ENCODE peak calls at places on chromosome 6, in four cellular contexts. One of them, this sample, is unnamed.

GRCh38 chr6:138012682-138013081 is 94.5 kb downstream of the PERP start:
- DNase-seq in right lobe of liver: no peak
- DNase-seq in neural progenitor cell: no peak
- DNase-seq in Panc1: no peak
- DNase-seq in this sample: no peak

GRCh38 chr6:32102255-32102654 is 6.9 kb downstream of the TNXB start:
- DNase-seq in Panc1: no peak
- DNase-seq in right lobe of liver: no peak
- DNase-seq in neural progenitor cell: no peak
- DNase-seq in this sample: no peak

GRCh38 chr6:15026832-15027231 is 219.0 kb upstream of the JARID2 start:
- DNase-seq in neural progenitor cell: no peak
- DNase-seq in right lobe of liver: peak; percentile 34
- DNase-seq in Panc1: no peak
- DNase-seq in this sample: no peak

GRCh38 chr6:137316626-137317025 is 97.4 kb upstream of the IFNGR1 start:
- DNase-seq in Panc1: no peak
- DNase-seq in right lobe of liver: no peak
- DNase-seq in neural progenitor cell: no peak
- DNase-seq in this sample: no peak

GRCh38 chr6:3324262-3324942 is 65.7 kb downstream of the PSMG4 start:
- DNase-seq in neural progenitor cell: no peak
- DNase-seq in Panc1: no peak
- DNase-seq in right lobe of liver: peak; percentile 50
- DNase-seq in this sample: no peak

GRCh38 chr6:137728386-137729349 is 138.4 kb upstream of the TNFAIP3 start:
- DNase-seq in right lobe of liver: peak; percentile 57
- DNase-seq in neural progenitor cell: peak; percentile 49
- DNase-seq in Panc1: no peak
- DNase-seq in this sample: no peak

GRCh38 chr6:153003294-153003645 is 761 bp upstream of the MTRF1L start:
- DNase-seq in neural progenitor cell: peak; percentile 15
- DNase-seq in right lobe of liver: no peak
- DNase-seq in Panc1: no peak
- DNase-seq in this sample: no peak

GRCh38 chr6:141848029-141848890 is 284.5 kb upstream of the GJE1 start:
- DNase-seq in neural progenitor cell: no peak
- DNase-seq in Panc1: no peak
- DNase-seq in right lobe of liver: no peak
- DNase-seq in this sample: no peak

GRCh38 chr6:20922743-20923142 is 388.5 kb downstream of the CDKAL1 start:
- DNase-seq in Panc1: no peak
- DNase-seq in neural progenitor cell: no peak
- DNase-seq in right lobe of liver: no peak
- DNase-seq in this sample: no peak

GRCh38 chr6:40477246-40478126 is 109.7 kb downstream of the LRFN2 start:
- DNase-seq in neural progenitor cell: peak; percentile 52
- DNase-seq in Panc1: no peak
- DNase-seq in right lobe of liver: no peak
- DNase-seq in this sample: peak; percentile 13

GRCh38 chr6:39403304-39403703 is 80.8 kb upstream of the KCNK16 start:
- DNase-seq in neural progenitor cell: no peak
- DNase-seq in Panc1: no peak
- DNase-seq in right lobe of liver: no peak
- DNase-seq in this sample: no peak

GRCh38 chr6:11277275-11278206 is 45.1 kb upstream of the NEDD9 start:
- DNase-seq in neural progenitor cell: peak; percentile 75
- DNase-seq in Panc1: no peak
- DNase-seq in right lobe of liver: no peak
- DNase-seq in this sample: peak; percentile 31

GRCh38 chr6:12578751-12579150 is 137.8 kb upstream of the PHACTR1 start:
- DNase-seq in right lobe of liver: no peak
- DNase-seq in neural progenitor cell: no peak
- DNase-seq in Panc1: no peak
- DNase-seq in this sample: no peak

GRCh38 chr6:131561925-131562707 is 10.9 kb upstream of the ARG1 start:
- DNase-seq in right lobe of liver: no peak
- DNase-seq in neural progenitor cell: no peak
- DNase-seq in Panc1: no peak
- DNase-seq in this sample: no peak

GRCh38 chr6:17972074-17972966 is 15.1 kb downstream of the KIF13A start:
- DNase-seq in neural progenitor cell: no peak
- DNase-seq in right lobe of liver: no peak
- DNase-seq in Panc1: no peak
- DNase-seq in this sample: no peak

GRCh38 chr6:81774542-81774941 is 22.1 kb upstream of the TENT5A start:
- DNase-seq in right lobe of liver: no peak
- DNase-seq in neural progenitor cell: no peak
- DNase-seq in Panc1: no peak
- DNase-seq in this sample: no peak

GRCh38 chr6:414447-414846 is 22.9 kb downstream of the IRF4 start:
- DNase-seq in neural progenitor cell: no peak
- DNase-seq in Panc1: no peak
- DNase-seq in right lobe of liver: no peak
- DNase-seq in this sample: no peak

GRCh38 chr6:135328136-135328535 is 147.0 kb downstream of the MYB start:
- DNase-seq in neural progenitor cell: no peak
- DNase-seq in right lobe of liver: no peak
- DNase-seq in Panc1: no peak
- DNase-seq in this sample: no peak

DNA sequence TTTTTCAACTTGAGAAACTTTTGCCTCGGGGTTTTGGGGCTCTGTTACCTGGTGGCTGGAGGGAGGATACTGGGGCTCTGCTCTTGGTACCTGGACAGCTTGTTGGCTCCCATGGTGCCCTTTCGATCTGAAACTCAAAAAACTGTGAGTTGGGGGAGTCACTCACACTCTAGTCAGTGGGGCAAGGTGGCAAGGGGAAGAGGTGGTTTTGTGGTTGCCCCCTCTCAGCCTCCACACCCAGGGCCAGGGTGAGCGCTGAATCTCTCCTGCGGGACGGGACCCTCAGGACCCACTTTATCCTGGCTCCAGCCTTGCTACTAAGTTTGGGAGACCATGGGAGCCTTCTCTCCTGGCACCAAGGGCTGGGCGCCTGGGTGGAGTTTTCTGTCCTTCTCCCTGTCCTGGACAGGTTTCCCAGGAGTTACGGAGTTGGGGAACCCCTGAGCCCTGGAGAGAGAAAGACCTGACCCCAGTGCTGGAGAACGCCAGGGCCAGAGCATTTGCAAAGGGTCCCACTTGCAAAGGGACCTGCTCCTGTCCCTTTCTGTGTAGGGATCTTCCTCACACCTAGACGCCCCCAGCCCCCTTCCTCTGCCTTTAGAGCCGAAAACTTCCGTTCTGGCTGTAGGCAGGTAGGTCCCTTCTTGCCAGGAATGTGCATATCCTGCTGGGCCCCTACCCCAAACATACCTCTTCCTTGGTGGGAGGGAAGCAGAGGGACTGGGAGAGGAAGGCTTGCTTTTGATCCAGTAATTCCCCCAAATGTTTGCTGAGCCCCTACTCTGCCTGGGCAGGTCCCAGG is 2.9 kb downstream of the FOXP4 start:
- DNase-seq in Panc1: no peak
- DNase-seq in right lobe of liver: no peak
- DNase-seq in neural progenitor cell: no peak
- DNase-seq in this sample: no peak
- H3K4me3 ChIP-seq in Panc1: no peak overlapping the region
- H3K4me3 ChIP-seq in right lobe of liver: peak overlapping the region; percentile 63
- H3K4me3 ChIP-seq in neural progenitor cell: peak overlapping the region; percentile 89
- H3K4me3 ChIP-seq in this sample: no peak overlapping the region

DNA sequence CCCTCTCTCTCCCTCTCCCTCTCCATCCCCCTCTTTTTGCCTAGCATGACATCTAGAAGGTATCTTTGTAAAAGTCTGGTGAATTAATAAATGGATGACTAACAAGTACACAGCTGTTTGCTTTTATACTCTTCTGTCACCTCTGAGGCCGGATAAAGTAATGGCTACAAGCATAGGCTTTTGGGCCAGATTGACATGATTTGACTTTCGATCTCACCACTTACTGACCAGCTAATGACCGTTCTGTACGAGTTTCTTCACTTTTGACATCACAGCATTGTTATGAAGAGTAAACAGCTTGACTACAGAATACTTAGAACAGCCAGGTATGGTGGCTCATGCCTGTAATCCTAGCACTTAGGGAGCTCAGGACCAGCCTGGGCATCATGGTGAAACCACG is 113.4 kb upstream of the SLC2A12 start:
- DNase-seq in right lobe of liver: no peak
- DNase-seq in neural progenitor cell: no peak
- DNase-seq in Panc1: no peak
- DNase-seq in this sample: no peak
- H3K27ac ChIP-seq in right lobe of liver: no peak overlapping the region
- H3K27ac ChIP-seq in neural progenitor cell: no peak overlapping the region
- H3K27ac ChIP-seq in Panc1: no peak overlapping the region
- H3K27ac ChIP-seq in this sample: no peak overlapping the region

GRCh38 chr6:105594272-105594671 is 191.4 kb upstream of the PREP start:
- DNase-seq in neural progenitor cell: no peak
- DNase-seq in right lobe of liver: no peak
- DNase-seq in Panc1: no peak
- DNase-seq in this sample: no peak

GRCh38 chr6:105593805-105594231 is 190.9 kb upstream of the PREP start:
- DNase-seq in neural progenitor cell: no peak
- DNase-seq in Panc1: no peak
- DNase-seq in right lobe of liver: no peak
- DNase-seq in this sample: no peak

GRCh38 chr6:105595829-105596228 is 192.9 kb upstream of the PREP start:
- DNase-seq in Panc1: no peak
- DNase-seq in right lobe of liver: no peak
- DNase-seq in neural progenitor cell: no peak
- DNase-seq in this sample: no peak

GRCh38 chr6:105596284-105596755 is 193.4 kb upstream of the PREP start:
- DNase-seq in neural progenitor cell: no peak
- DNase-seq in Panc1: peak; percentile 85
- DNase-seq in right lobe of liver: no peak
- DNase-seq in this sample: no peak

DNA sequence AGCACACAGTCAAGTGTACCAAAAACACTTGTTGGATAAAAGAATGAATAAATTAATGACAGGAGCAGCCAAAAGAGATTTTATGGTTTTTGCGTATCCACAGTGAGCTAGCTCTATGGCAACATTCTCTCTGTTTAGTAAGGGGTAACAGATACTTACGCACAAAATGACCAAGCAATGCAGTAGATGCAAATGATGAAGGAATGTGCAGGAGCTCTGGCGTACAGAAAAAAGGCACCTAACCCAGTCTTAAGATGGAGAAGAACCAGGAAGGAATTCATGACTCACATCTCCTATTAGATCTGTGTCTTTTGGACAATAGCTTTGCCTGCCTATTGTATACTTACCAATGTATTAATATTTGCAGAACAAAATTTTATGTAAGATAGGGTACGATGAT is 191.9 kb upstream of the PREP start:
- DNase-seq in right lobe of liver: no peak
- DNase-seq in Panc1: no peak
- DNase-seq in neural progenitor cell: no peak
- DNase-seq in this sample: no peak
- H3K4me1 ChIP-seq in right lobe of liver: no peaks in the 10 kb centered on the region
- H3K4me1 ChIP-seq in Panc1: peaks cover 16% of the 10 kb centered on the region
- H3K4me1 ChIP-seq in neural progenitor cell: peaks cover 8% of the 10 kb centered on the region
- H3K4me1 ChIP-seq in this sample: no peaks in the 10 kb centered on the region

DNA sequence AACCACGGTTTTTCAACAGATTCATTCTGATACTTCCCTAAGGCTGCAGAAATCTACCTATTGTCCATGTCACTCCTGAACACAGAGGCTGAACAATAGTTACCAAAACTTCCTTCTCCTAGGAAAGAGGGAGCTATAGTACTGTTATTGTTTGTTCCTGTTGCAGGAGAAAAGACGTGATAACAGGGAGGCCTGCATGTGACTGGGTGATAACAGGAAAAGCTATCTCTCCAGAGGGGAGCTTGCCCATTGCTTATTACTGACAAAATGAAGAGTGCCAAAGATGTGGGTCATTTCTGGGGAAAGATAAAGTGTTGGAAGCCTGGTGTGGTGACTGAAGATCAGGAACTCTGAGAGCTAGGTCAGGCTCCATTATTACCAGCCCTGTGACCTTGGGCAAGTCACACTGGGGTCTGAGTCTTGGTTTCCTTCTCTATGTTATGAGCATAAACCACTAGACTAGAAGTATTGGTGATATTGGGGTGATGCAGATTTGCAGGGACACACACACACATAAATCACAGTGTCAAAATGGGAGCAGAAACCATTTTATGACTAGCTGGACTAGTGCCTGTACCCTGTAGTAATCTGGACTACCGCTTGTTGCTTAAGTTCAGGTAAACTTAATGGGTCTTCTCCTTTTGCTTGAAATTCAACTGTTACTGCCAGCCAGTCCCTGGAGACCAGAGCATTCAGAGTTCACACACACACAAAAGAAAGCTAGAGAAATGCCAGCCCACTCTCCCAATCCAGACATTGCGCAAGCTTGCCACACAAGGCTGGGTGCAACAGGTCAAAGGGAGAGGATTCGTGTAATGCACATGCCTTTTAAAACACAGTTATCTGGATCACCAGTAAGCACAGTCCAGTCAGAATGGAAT is 136.0 kb upstream of the CNR1 start:
- DNase-seq in Panc1: no peak
- DNase-seq in right lobe of liver: peak; percentile 67
- DNase-seq in neural progenitor cell: no peak
- DNase-seq in this sample: no peak
- H3K4me3 ChIP-seq in Panc1: no peak overlapping the region
- H3K4me3 ChIP-seq in right lobe of liver: no peak overlapping the region
- H3K4me3 ChIP-seq in neural progenitor cell: no peak overlapping the region
- H3K4me3 ChIP-seq in this sample: no peak overlapping the region

DNA sequence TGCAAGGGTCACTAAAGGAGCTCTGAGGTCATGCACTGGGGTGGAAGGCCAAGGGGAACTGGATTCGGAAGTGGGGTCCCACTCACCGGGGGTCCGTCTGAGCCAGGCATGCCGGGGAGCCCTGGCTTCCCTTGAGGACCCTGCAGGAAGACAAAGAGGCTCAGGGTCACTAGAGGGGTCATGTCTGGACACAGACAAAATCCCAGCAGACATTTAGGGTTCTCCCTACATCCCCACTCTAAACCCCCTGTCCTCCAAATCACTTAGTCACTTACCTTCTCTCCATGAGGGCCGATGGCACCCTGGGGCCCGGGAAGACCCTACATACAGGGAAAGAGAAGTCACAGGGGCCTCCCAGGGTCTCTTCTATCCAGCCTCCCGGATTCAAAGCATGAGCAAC is 15.4 kb downstream of the COL11A2 start:
- DNase-seq in neural progenitor cell: no peak
- DNase-seq in right lobe of liver: no peak
- DNase-seq in Panc1: no peak
- DNase-seq in this sample: no peak
- H3K27ac ChIP-seq in neural progenitor cell: no peak overlapping the region
- H3K27ac ChIP-seq in right lobe of liver: no peak overlapping the region
- H3K27ac ChIP-seq in Panc1: no peak overlapping the region
- H3K27ac ChIP-seq in this sample: no peak overlapping the region

DNA sequence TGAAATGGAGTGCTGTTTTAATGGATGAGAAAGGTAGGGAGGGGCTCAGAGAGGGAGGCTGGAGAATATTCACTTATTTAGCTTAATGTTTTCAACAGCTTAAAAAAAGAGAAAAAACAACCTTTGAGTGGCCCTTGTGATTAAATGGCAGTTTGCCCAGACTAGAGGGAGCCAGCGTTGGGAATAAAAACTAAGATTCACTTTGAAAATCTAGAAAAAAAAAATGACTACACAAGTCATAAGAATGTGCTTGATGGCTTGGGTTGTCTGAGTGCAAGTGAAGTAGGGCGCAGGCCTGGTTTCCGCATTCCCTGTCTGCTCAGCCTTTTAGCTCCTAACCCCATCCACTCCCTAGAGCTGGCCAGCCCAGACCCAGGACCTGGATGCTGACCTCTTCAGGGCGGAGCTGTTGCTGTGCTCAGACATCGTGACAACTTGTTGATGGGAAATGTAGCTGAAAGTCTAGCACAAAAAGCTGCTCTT is 28.9 kb downstream of the UTRN start:
- DNase-seq in right lobe of liver: peak; percentile 48
- DNase-seq in neural progenitor cell: no peak
- DNase-seq in Panc1: no peak
- DNase-seq in this sample: no peak
- H3K4me1 ChIP-seq in right lobe of liver: peaks cover 30% of the 10 kb centered on the region
- H3K4me1 ChIP-seq in neural progenitor cell: no peaks in the 10 kb centered on the region
- H3K4me1 ChIP-seq in Panc1: peaks cover 16% of the 10 kb centered on the region
- H3K4me1 ChIP-seq in this sample: no peaks in the 10 kb centered on the region

This sample was measured in iPS DF 6.9.